ENCODE peak calls at places on chromosomes 6 and 20, in six cellular contexts. M is IMR-90, X is H9, H is H1, R is neuronal stem cell, I is mesenchymal stem cell. J is an unnamed sample.

GRCh38 chr6:31158863-31159855 is 770 bp downstream of the TCF19 start:
- DNase-seq in X (peak; percentile 78), R (no peak), H (no peak), I (peak; percentile 13), M (no peak), J (peak; percentile 72)

GRCh38 chr6:122609881-122610689 is at the start of gene PKIB:
- DNase-seq in X (peak; percentile 82), I (peak; percentile 87), H (peak; percentile 31), R (peak; percentile 77), M (peak; percentile 51), J (peak; percentile 90)

GRCh38 chr6:34484391-34484790 is 18.5 kb downstream of the PACSIN1 start:
- DNase-seq in I (no peak), R (no peak), X (no peak), M (no peak), H (no peak), J (no peak)

GRCh38 chr6:122289721-122290501 is 109.5 kb upstream of the HSF2 start:
- DNase-seq in M (peak; percentile 7), R (no peak), H (no peak), I (peak; percentile 9), X (no peak), J (peak; percentile 66)

GRCh38 chr6:85797993-85798392 is 155.3 kb upstream of the SYNCRIP start:
- DNase-seq in M (no peak), X (no peak), H (no peak), R (no peak), I (no peak), J (no peak)

GRCh38 chr20:54469952-54470351 is 5.4 kb upstream of the DOK5 start:
- DNase-seq in I (no peak), M (no peak), H (no peak), X (no peak), R (no peak), J (no peak)

GRCh38 chr6:63750400-63750799 is 114.8 kb downstream of the PHF3 start:
- DNase-seq in M (no peak), R (no peak), I (no peak), X (no peak), H (no peak), J (no peak)

GRCh38 chr6:17042422-17043147 is 59.3 kb upstream of the STMND1 start:
- DNase-seq in R (peak; percentile 5), H (peak; percentile 41), I (peak; percentile 73), M (peak; percentile 68), X (peak; percentile 73), J (peak; percentile 86)

GRCh38 chr6:47262226-47262625 is 47.5 kb downstream of the TNFRSF21 start:
- DNase-seq in M (no peak), H (no peak), R (no peak), I (no peak), X (no peak), J (no peak)

GRCh38 chr20:20685635-20686034 is 26.8 kb downstream of the RALGAPA2 start:
- DNase-seq in X (no peak), H (no peak), M (no peak), I (no peak), R (no peak), J (no peak)

GRCh38 chr20:5039255-5039657 is 37.9 kb upstream of the SLC23A2 start:
- DNase-seq in X (no peak), I (no peak), R (no peak), H (no peak), M (no peak), J (no peak)

GRCh38 chr6:16200231-16200941 is 38.0 kb upstream of the GMPR start:
- DNase-seq in I (peak; percentile 19), M (no peak), X (no peak), H (no peak), R (no peak), J (no peak)

GRCh38 chr6:129248976-129249375 is 366.0 kb downstream of the LAMA2 start:
- DNase-seq in H (no peak), I (no peak), R (no peak), M (no peak), X (no peak), J (no peak)

GRCh38 chr20:50710492-50711063 is 19.2 kb upstream of the RIPOR3 start:
- DNase-seq in R (no peak), X (no peak), M (peak; percentile 45), H (no peak), I (peak; percentile 39), J (no peak)

GRCh38 chr6:72741083-72741482 is 119.2 kb downstream of the KCNQ5 start:
- DNase-seq in H (no peak), X (no peak), M (no peak), I (no peak), R (no peak), J (no peak)

DNA sequence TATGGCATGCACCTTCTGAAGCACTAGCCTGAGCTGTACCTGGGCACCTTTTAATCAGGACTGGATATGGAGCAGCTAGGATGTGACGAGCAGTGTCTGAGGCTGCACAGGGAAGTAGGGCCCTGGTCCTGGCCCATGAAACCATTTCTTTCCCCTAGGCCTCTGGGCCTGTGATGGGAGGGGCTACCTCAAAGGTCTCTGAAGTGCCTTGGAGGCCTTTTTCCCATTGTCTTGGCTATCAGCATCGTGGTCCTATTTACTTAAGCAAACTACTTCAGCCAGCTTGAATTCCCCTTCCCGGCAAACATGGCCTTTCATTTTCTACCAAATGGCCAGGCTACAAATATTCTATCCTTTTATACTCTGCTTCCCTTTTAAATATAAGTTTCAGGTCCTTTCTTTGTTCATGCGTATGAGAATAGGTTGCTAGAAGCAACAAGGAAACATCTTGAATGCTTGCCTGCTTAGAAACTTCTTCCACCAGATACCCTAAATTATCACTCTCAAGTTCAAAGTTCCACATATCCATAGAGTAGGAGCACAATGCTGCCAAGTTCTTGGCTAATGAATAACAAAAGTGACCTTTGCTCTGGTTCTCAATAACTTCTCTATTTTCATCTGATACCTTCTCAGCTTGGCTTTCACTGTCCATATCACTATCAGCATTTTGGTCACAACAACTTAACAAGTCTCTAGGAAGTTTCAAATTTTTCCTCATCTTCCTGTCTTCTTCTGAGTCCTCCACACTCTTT is 673.1 kb downstream of the HTR1B start:
- DNase-seq in X (no peak), R (no peak), H (no peak), M (no peak), I (no peak), J (no peak)
- H2BK15ac ChIP-seq in X (no peak overlapping the region), R (no peak overlapping the region), H (no peak overlapping the region), M (no peak overlapping the region), I (no peak overlapping the region), J (no peak overlapping the region)

GRCh38 chr20:58340853-58341252 is 31.3 kb downstream of the RAB22A start:
- DNase-seq in H (no peak), I (no peak), X (no peak), R (no peak), M (peak; percentile 28), J (no peak)

GRCh38 chr20:58342104-58342945 is 32.8 kb downstream of the RAB22A start:
- DNase-seq in R (no peak), M (peak; percentile 67), I (peak; percentile 30), X (no peak), H (no peak), J (no peak)

GRCh38 chr20:58344741-58345140 is 35.2 kb downstream of the RAB22A start:
- DNase-seq in M (peak; percentile 71), H (no peak), R (no peak), I (no peak), X (no peak), J (no peak)

GRCh38 chr20:58340151-58340550 is 30.6 kb downstream of the RAB22A start:
- DNase-seq in H (no peak), R (no peak), M (no peak), I (no peak), X (no peak), J (no peak)

GRCh38 chr20:58339741-58340140 is 30.2 kb downstream of the RAB22A start:
- DNase-seq in H (no peak), R (no peak), X (no peak), M (no peak), I (no peak), J (peak; percentile 22)
- H2BK15ac ChIP-seq in H (no peak overlapping the region), R (no peak overlapping the region), X (no peak overlapping the region), M (no peak overlapping the region), I (no peak overlapping the region), J (no peak overlapping the region)

GRCh38 chr6:137163732-137164318 is 9.6 kb downstream of the IL22RA2 start:
- DNase-seq in X (no peak), R (no peak), I (no peak), M (no peak), H (no peak), J (peak; percentile 3)

GRCh38 chr6:137160763-137161162 is 12.7 kb downstream of the IL22RA2 start:
- DNase-seq in R (no peak), H (no peak), X (no peak), I (no peak), M (peak; percentile 36), J (peak; percentile 11)

GRCh38 chr6:137161975-137162374 is 11.5 kb downstream of the IL22RA2 start:
- DNase-seq in H (no peak), R (no peak), X (no peak), I (no peak), M (no peak), J (no peak)

GRCh38 chr6:137165375-137166246 is 7.8 kb downstream of the IL22RA2 start:
- DNase-seq in R (no peak), H (no peak), X (no peak), I (no peak), M (no peak), J (no peak)

GRCh38 chr6:137162692-137163303 is 10.6 kb downstream of the IL22RA2 start:
- DNase-seq in I (no peak), X (no peak), R (no peak), M (no peak), H (no peak), J (no peak)
- H2BK15ac ChIP-seq in I (no peak overlapping the region), X (no peak overlapping the region), R (no peak overlapping the region), M (no peak overlapping the region), H (no peak overlapping the region), J (no peak overlapping the region)

DNA sequence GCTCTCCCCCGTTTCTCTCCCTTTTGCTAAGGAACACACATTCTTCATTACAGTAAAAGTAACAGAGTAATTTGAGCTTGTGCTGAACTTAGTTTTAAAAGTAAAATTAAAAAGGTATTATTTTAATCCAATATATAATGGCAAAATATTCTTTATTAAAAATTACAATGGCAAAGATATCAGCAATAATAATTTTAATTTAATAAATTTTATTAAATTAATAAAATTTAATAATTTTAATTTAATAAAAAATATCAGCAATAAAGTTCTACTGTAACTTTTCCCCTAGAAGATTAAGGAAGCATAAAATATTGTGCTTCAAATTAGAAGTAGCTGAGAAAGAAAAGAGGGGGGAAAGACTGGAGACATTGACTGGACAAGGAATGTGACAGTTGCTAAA is 32.5 kb downstream of the DSE start:
- DNase-seq in R (no peak), H (no peak), X (no peak), I (no peak), M (no peak), J (no peak)
- H2BK15ac ChIP-seq in R (no peak overlapping the region), H (no peak overlapping the region), X (no peak overlapping the region), I (no peak overlapping the region), M (peak overlapping the region; percentile 53), J (no peak overlapping the region)

GRCh38 chr6:51490101-51490500 is 597.3 kb downstream of the PKHD1 start:
- DNase-seq in X (no peak), H (no peak), I (no peak), M (no peak), R (no peak), J (no peak)

GRCh38 chr6:51489133-51489532 is 598.3 kb downstream of the PKHD1 start:
- DNase-seq in M (no peak), I (no peak), H (no peak), X (no peak), R (no peak), J (no peak)

DNA sequence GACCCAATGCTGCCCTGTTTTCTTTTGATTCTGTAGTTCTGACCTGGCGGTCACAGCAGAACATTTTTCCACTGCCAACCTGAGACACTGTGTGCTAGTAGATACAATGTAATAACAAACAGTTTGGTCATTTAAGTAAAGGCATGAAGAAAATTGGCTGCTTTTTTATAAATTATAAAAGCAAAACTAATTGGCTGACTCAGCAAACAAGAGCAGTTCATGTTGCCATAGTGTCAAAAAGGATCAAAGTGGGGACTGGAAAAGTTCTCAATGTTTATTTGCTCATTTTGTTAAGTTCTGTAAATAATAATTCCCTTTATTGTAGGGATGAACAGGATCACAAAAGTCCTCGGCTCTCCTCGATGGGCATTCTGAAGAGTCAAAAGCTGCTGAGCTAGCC is 599.5 kb downstream of the PKHD1 start:
- DNase-seq in M (no peak), H (no peak), X (no peak), I (no peak), R (no peak), J (no peak)
- H2BK15ac ChIP-seq in M (no peak overlapping the region), H (no peak overlapping the region), X (no peak overlapping the region), I (no peak overlapping the region), R (no peak overlapping the region), J (no peak overlapping the region)